ENCODE peak calls at places on chromosomes 7 and 10, in eight cellular contexts. B, W, F, U, Y, K, D and A are unnamed samples.

GRCh38 chr10:109456566-109457361 is 466.5 kb downstream of the XPNPEP1 start:
- DNase-seq in B (no peak), W (no peak), F (no peak), U (no peak), Y (no peak), K (no peak), D (no peak), A (peak)

GRCh38 chr7:101125989-101126650 is 784 bp upstream of the SERPINE1 start:
- DNase-seq in B (peak), W (peak), F (peak), U (peak), Y (peak), K (peak), D (peak), A (no peak)

GRCh38 chr7:13641699-13642098 is 347.8 kb downstream of the ETV1 start:
- DNase-seq in B (peak), W (peak), F (no peak), U (no peak), Y (no peak), K (no peak), D (no peak), A (no peak)

GRCh38 chr10:86967481-86967941 is 771 bp upstream of the ADIRF start:
- DNase-seq in B (no peak), W (no peak), F (peak), U (no peak), Y (peak), K (peak), D (peak), A (no peak)

GRCh38 chr10:104033401-104033930 is 52.2 kb downstream of the COL17A1 start:
- DNase-seq in B (no peak), W (no peak), F (peak), U (no peak), Y (no peak), K (no peak), D (no peak), A (no peak)

GRCh38 chr7:55056577-55057480 is 38.0 kb downstream of the EGFR start:
- DNase-seq in B (peak), W (no peak), F (peak), U (no peak), Y (no peak), K (no peak), D (no peak), A (no peak)

GRCh38 chr7:86958380-86958779 is 101.1 kb downstream of the ELAPOR2 start:
- DNase-seq in B (no peak), W (no peak), F (no peak), U (no peak), Y (no peak), K (no peak), D (no peak), A (no peak)

GRCh38 chr10:18653112-18653511 is 1.7 kb upstream of the NSUN6 start:
- DNase-seq in B (no peak), W (no peak), F (no peak), U (no peak), Y (no peak), K (no peak), D (no peak), A (no peak)

GRCh38 chr10:63458177-63458576 is 7.6 kb downstream of the JMJD1C start:
- DNase-seq in B (no peak), W (no peak), F (no peak), U (no peak), Y (no peak), K (no peak), D (no peak), A (no peak)

GRCh38 chr7:44197487-44197886 is 3.3 kb upstream of the YKT6 start:
- DNase-seq in B (no peak), W (no peak), F (no peak), U (no peak), Y (no peak), K (no peak), D (no peak), A (no peak)

GRCh38 chr10:71891437-71891836 is 40.4 kb upstream of the PSAP start:
- DNase-seq in B (no peak), W (no peak), F (no peak), U (no peak), Y (no peak), K (no peak), D (no peak), A (peak)

GRCh38 chr7:26891400-26892355 is 27.3 kb upstream of the SKAP2 start:
- DNase-seq in B (no peak), W (no peak), F (no peak), U (no peak), Y (no peak), K (no peak), D (no peak), A (no peak)

GRCh38 chr7:142420554-142421362 is 162.9 kb upstream of the PRSS58 start:
- DNase-seq in B (peak), W (no peak), F (no peak), U (peak), Y (no peak), K (no peak), D (no peak), A (no peak)

GRCh38 chr7:38585551-38585950 is 45.6 kb downstream of the AMPH start:
- DNase-seq in B (no peak), W (no peak), F (no peak), U (no peak), Y (no peak), K (no peak), D (no peak), A (no peak)

GRCh38 chr7:111842489-111842888 is 280.2 kb upstream of the IMMP2L start:
- DNase-seq in B (no peak), W (no peak), F (no peak), U (no peak), Y (no peak), K (no peak), D (no peak), A (no peak)

GRCh38 chr7:32088336-32088975 is 18.2 kb upstream of the PDE1C start:
- DNase-seq in B (no peak), W (no peak), F (no peak), U (no peak), Y (no peak), K (no peak), D (no peak), A (no peak)

GRCh38 chr10:124736491-124737136 is 7.6 kb downstream of the FAM53B start:
- DNase-seq in B (peak), W (peak), F (peak), U (peak), Y (peak), K (peak), D (no peak), A (peak)

GRCh38 chr7:92833766-92834605 is 2.4 kb downstream of the CDK6 start:
- DNase-seq in B (peak), W (peak), F (peak), U (peak), Y (peak), K (peak), D (peak), A (peak)

GRCh38 chr7:1360521-1360971 is 98.7 kb downstream of the MICALL2 start:
- DNase-seq in B (no peak), W (no peak), F (no peak), U (no peak), Y (no peak), K (no peak), D (no peak), A (peak)

GRCh38 chr7:75813084-75813483 is 522 bp downstream of the CCL24 start:
- DNase-seq in B (no peak), W (no peak), F (no peak), U (no peak), Y (no peak), K (no peak), D (no peak), A (no peak)

GRCh38 chr7:20913853-20914252 is 127.2 kb upstream of the SP8 start:
- DNase-seq in B (peak), W (no peak), F (no peak), U (no peak), Y (no peak), K (no peak), D (no peak), A (no peak)

GRCh38 chr7:4472739-4473138 is 209.4 kb upstream of the FOXK1 start:
- DNase-seq in B (no peak), W (no peak), F (no peak), U (no peak), Y (no peak), K (no peak), D (no peak), A (no peak)

GRCh38 chr10:58715056-58715455 is 202.4 kb downstream of the BICC1 start:
- DNase-seq in B (no peak), W (no peak), F (no peak), U (no peak), Y (no peak), K (no peak), D (no peak), A (no peak)

GRCh38 chr7:42495251-42495650 is 258.2 kb upstream of the GLI3 start:
- DNase-seq in B (no peak), W (no peak), F (no peak), U (no peak), Y (no peak), K (no peak), D (no peak), A (no peak)

GRCh38 chr7:7816084-7816483 is 97.7 kb upstream of the RPA3 start:
- DNase-seq in B (no peak), W (no peak), F (no peak), U (no peak), Y (no peak), K (no peak), D (peak), A (no peak)

GRCh38 chr10:54940418-54940817 is 139.4 kb upstream of the PCDH15 start:
- DNase-seq in B (peak), W (no peak), F (no peak), U (no peak), Y (no peak), K (no peak), D (no peak), A (no peak)

GRCh38 chr7:131586759-131587158 is 30.3 kb upstream of the PODXL start:
- DNase-seq in B (no peak), W (no peak), F (no peak), U (no peak), Y (no peak), K (no peak), D (no peak), A (no peak)

GRCh38 chr7:2032876-2033407 is 199.8 kb downstream of the MAD1L1 start:
- DNase-seq in B (no peak), W (no peak), F (no peak), U (no peak), Y (no peak), K (no peak), D (no peak), A (peak)

GRCh38 chr7:1550005-1550845 is 5.8 kb downstream of the TMEM184A start:
- DNase-seq in B (no peak), W (no peak), F (no peak), U (no peak), Y (no peak), K (no peak), D (no peak), A (no peak)

GRCh38 chr7:115260381-115260780 is 338.5 kb downstream of the MDFIC start:
- DNase-seq in B (no peak), W (no peak), F (no peak), U (no peak), Y (no peak), K (no peak), D (no peak), A (no peak)

GRCh38 chr7:22666732-22667131 is 60.3 kb upstream of the IL6 start:
- DNase-seq in B (no peak), W (no peak), F (no peak), U (no peak), Y (no peak), K (no peak), D (no peak), A (no peak)

GRCh38 chr10:128172756-128173155 is 46.5 kb upstream of the MKI67 start:
- DNase-seq in B (no peak), W (no peak), F (no peak), U (no peak), Y (no peak), K (no peak), D (no peak), A (no peak)

GRCh38 chr10:128178319-128178937 is 52.2 kb upstream of the MKI67 start:
- DNase-seq in B (peak), W (no peak), F (no peak), U (peak), Y (no peak), K (no peak), D (no peak), A (no peak)

GRCh38 chr10:128180843-128181242 is 54.6 kb upstream of the MKI67 start:
- DNase-seq in B (no peak), W (no peak), F (no peak), U (no peak), Y (no peak), K (no peak), D (no peak), A (no peak)

GRCh38 chr10:128173383-128173782 is 47.2 kb upstream of the MKI67 start:
- DNase-seq in B (peak), W (no peak), F (no peak), U (peak), Y (no peak), K (no peak), D (no peak), A (no peak)

DNA sequence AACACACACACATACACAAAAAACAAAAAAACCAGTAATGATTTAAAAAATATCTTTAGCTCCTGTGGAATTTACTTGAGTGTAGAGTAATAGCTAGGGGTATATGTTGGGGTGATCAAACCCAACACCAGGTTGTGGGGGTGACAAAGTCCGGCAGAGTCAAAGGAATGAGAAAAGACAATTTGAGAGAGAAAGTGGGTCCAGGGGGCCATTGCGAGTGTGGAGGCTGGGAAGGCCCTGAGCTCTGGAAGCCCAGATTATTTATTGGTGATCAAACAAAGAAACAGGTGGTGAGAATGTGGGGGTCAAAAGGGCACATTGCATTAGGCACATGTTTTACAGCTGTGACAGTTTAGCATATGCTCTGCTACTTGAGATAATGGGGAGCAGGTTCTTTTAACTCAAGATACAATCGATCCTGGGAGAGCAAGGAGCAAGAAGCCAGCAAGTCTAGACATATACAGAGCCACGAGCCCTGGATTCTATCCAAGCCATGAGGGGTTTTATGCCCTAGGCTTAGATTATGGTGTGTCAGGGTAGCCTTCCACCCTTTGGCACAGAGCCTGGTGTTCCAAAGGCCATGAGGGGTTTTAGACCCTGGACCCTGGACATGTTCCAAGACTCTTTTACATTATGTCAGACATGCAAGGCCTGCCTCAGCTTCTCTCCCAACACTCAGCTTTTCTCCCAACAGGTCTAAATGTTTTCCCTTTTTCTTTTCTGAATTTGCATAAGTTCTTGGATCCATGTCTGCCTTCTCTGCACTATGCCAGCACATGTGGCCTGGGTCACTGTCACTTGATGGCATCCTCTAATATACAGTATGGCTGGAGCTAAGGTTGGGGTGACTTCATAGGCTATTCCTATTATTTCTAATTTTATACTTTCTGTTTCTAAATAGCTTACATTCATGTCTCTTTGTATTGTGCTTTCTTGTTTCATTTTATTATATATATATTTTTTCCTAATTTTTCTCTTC is 48.6 kb upstream of the MKI67 start:
- DNase-seq in B (no peak), W (no peak), F (no peak), U (peak), Y (no peak), K (no peak), D (no peak), A (no peak)
- H3K27ac ChIP-seq in B (peak), W (no peak), F (no peak), U (no peak), Y (no peak), K (no peak), D (no peak), A (no peak)

DNA sequence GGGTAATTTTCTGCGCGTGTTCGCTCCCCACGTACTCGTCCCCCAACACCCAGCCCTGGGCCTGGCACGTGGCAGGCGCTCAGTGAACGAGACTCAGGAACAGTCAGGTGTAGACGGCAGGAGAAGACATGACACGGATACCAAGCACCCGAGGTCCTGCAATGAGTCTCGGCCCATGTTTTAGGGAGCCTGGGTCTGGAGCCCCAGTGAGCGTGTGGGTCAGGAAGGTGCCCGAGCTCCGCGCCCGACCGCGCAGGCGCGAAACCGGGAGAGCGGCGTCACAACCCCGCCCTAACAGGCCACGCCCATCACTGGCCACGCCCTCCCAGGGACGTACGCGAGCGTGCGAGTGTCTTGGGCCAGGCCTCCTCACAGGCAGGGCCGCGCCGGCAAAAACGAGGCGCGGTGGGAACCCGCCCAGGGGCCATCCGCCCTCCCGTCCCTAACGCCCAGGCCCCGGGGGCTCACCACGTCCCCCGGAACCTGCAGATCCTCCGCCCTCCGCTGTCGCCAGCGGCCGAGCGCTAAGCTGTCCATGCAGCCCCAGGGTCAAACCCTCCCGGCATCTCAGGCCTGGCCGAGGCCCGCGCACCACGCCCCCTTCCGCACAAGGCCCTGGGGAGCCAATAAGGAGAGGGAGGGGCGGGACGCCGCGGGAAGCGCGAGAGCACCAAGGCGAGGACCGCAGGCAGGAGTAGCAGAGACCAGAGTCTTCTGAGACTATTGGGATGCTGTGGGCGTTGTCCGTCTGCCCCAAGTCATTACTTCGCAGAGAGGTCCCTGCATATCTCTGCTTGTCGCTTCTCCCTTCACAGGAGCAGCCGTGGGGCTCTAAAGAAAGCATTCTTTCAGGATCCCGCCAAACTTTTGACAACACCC is at the start of gene C10orf143:
- DNase-seq in B (peak), W (peak), F (peak), U (peak), Y (peak), K (peak), D (peak), A (peak)
- TF ChIP-seq POLR2A in B (peak), W (peak), F (peak), U (peak), Y (no peak), K (peak), D (peak), A (no peak)

GRCh38 chr10:62376064-62377025 is 2.2 kb downstream of the ZNF365 start:
- DNase-seq in B (no peak), W (no peak), F (no peak), U (no peak), Y (no peak), K (no peak), D (no peak), A (no peak)

GRCh38 chr10:62374862-62375710 is 917 bp downstream of the ZNF365 start:
- DNase-seq in B (peak), W (no peak), F (no peak), U (no peak), Y (no peak), K (no peak), D (no peak), A (no peak)

GRCh38 chr10:62373639-62373994 is 552 bp upstream of the ZNF365 start:
- DNase-seq in B (no peak), W (no peak), F (no peak), U (no peak), Y (no peak), K (no peak), D (no peak), A (no peak)

GRCh38 chr10:62377026-62377415 is 2.9 kb downstream of the ZNF365 start:
- DNase-seq in B (no peak), W (no peak), F (no peak), U (no peak), Y (no peak), K (no peak), D (no peak), A (no peak)

DNA sequence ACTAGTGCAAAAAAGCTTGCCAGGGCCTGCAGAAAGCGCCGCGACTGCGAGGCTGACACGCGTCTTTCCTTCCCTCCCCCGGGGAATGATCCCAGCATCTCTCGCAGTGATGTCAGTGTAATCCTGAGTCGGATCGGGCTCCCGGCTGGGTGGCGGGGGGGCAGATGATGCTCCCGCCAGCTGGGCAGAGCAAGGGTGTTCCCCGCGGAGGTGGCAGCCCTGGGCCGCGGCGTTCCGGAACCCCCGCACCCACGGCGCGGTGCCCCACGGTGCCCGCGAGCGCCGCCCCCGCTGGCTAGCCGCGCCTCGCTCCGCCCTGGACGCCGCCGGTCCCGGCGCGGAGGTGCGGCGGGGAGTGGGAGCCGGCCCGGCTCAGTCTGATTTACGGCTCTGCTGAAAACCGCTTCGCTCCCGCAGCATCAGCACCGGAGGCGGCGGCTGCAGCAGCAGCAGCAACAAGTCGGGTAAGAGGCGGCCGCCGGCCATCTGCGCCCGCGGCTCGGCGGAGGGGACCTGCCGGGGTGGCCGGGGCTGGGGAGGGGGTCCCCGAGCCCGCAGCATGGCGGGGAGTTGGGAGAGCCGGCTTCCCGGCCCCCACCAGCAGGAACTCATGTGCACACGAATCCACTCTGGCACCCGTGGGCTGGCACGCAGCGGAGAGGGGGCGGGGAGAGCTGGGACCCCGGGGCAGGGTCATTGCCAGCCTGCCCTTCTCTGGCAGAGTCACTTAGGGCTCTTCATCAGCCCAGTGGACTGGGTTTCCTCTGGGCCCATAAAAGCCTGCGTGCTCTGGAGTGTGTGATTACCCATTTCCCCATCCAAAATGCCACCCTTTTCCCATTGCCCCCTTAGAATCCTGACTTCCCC is at the start of gene ZNF365:
- DNase-seq in B (peak), W (peak), F (peak), U (no peak), Y (no peak), K (no peak), D (no peak), A (peak)
- H3K27ac ChIP-seq in B (peak), W (no peak), F (no peak), U (no peak), Y (no peak), K (no peak), D (no peak), A (no peak)

GRCh38 chr10:70132098-70133029 is at the start of gene AIFM2:
- DNase-seq in B (peak), W (peak), F (peak), U (peak), Y (peak), K (peak), D (peak), A (peak)
- TF ChIP-seq POLR2A in B (peak), W (peak), F (no peak), U (peak), Y (no peak), K (peak), D (peak), A (no peak)